ENCODE peak calls at places on chromosomes 2 and 18, in five cellular contexts. E, Z, P, C and R are unnamed samples.

GRCh38 chr2:16281451-16282330 is 341.3 kb downstream of the MYCN start:
- DNase-seq in E (no peak), Z (peak), P (no peak), C (no peak), R (no peak)

GRCh38 chr2:68995911-68996310 is 17.1 kb upstream of the ANTXR1 start:
- DNase-seq in E (no peak), Z (no peak), P (no peak), C (no peak), R (no peak)

GRCh38 chr2:128304715-128305554 is 13.7 kb downstream of the HS6ST1 start:
- DNase-seq in E (peak), Z (peak), P (peak), C (peak), R (peak)

GRCh38 chr2:161417428-161418274 is 1.6 kb downstream of the TBR1 start:
- DNase-seq in E (no peak), Z (no peak), P (no peak), C (no peak), R (no peak)

GRCh38 chr18:24112874-24113615 is 25.8 kb upstream of the CABYR start:
- DNase-seq in E (no peak), Z (no peak), P (no peak), C (no peak), R (no peak)

GRCh38 chr18:10123006-10123950 is 209.5 kb downstream of the VAPA start:
- DNase-seq in E (no peak), Z (no peak), P (no peak), C (no peak), R (no peak)

GRCh38 chr2:230650585-230651137 is 62.0 kb upstream of the CAB39 start:
- DNase-seq in E (peak), Z (no peak), P (no peak), C (peak), R (no peak)

GRCh38 chr2:175742367-175742766 is 259.7 kb downstream of the LNPK start:
- DNase-seq in E (no peak), Z (no peak), P (no peak), C (no peak), R (no peak)

GRCh38 chr18:23387265-23387664 is 65.8 kb upstream of the RIOK3 start:
- DNase-seq in E (no peak), Z (no peak), P (no peak), C (no peak), R (no peak)

GRCh38 chr2:191486584-191487320 is 191.2 kb upstream of the NABP1 start:
- DNase-seq in E (peak), Z (no peak), P (no peak), C (no peak), R (no peak)

GRCh38 chr2:222424281-222424728 is at the start of gene SGPP2:
- DNase-seq in E (peak), Z (no peak), P (no peak), C (peak), R (no peak)

GRCh38 chr2:109376115-109376514 is 237.7 kb downstream of the SEPTIN10 start:
- DNase-seq in E (no peak), Z (no peak), P (no peak), C (peak), R (peak)

GRCh38 chr2:2715036-2715818 is 384.2 kb upstream of the MYT1L start:
- DNase-seq in E (no peak), Z (no peak), P (no peak), C (no peak), R (no peak)

GRCh38 chr2:219968685-219969345 is 341.4 kb downstream of the SLC4A3 start:
- DNase-seq in E (no peak), Z (no peak), P (no peak), C (no peak), R (no peak)

GRCh38 chr2:135066710-135067109 is 14.6 kb downstream of the RAB3GAP1 start:
- DNase-seq in E (no peak), Z (no peak), P (no peak), C (no peak), R (no peak)

GRCh38 chr2:235206980-235207579 is 255.3 kb downstream of the SH3BP4 start:
- DNase-seq in E (no peak), Z (no peak), P (no peak), C (no peak), R (peak)

DNA sequence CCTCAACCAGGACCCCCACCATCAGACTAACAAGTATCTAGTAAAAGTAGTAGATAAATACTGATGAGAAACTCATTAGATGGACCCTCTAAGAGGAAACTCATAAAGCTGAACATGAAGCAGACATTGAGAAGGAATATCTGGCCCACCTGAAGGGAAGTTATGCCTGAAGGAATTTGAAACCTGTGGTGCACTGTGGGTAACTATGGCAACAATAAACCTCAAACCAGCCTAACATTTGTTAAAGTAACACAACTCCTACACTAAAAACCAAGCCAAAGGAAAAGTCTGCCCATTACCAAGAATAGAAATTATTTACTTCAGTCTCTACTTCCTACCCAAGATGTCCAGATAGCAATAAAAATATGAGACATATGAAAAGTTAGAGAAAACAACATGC is 43.4 kb downstream of the KIAA1328 start:
- DNase-seq in E (no peak), Z (no peak), P (no peak), C (no peak), R (no peak)
- H3K27ac ChIP-seq in E (no peak), Z (no peak), P (no peak), C (no peak), R (no peak)

GRCh38 chr2:8002765-8003393 is 679.0 kb upstream of the ID2 start:
- DNase-seq in E (no peak), Z (no peak), P (no peak), C (no peak), R (no peak)

GRCh38 chr2:8003462-8004075 is 678.3 kb upstream of the ID2 start:
- DNase-seq in E (peak), Z (peak), P (peak), C (no peak), R (peak)

GRCh38 chr2:8006626-8007025 is 675.2 kb upstream of the ID2 start:
- DNase-seq in E (no peak), Z (no peak), P (no peak), C (no peak), R (no peak)

GRCh38 chr2:8006181-8006580 is 675.7 kb upstream of the ID2 start:
- DNase-seq in E (no peak), Z (no peak), P (no peak), C (no peak), R (no peak)

DNA sequence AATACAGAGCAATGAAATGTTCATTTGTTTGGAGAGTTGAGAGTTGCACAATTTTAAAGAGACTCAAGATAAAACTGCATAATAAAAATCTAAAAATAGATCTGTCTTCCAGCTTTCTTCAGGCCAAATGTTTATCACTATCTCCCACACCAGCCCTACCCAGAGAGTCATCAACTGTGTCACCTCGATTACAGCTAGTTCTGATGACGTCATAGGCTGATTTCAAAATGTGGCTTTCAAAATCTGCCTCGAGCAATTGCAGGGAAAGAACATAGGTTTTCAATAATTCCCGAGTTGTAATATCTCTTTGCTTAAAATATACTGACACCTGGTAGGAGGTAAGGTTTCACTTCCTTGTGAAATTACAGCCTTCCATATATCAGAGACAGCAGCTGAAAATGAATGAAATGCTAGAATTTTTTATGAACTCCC is 677.6 kb upstream of the ID2 start:
- DNase-seq in E (no peak), Z (no peak), P (no peak), C (no peak), R (peak)
- H3K4me3 ChIP-seq in E (no peak), Z (no peak), P (no peak), C (no peak), R (no peak)

DNA sequence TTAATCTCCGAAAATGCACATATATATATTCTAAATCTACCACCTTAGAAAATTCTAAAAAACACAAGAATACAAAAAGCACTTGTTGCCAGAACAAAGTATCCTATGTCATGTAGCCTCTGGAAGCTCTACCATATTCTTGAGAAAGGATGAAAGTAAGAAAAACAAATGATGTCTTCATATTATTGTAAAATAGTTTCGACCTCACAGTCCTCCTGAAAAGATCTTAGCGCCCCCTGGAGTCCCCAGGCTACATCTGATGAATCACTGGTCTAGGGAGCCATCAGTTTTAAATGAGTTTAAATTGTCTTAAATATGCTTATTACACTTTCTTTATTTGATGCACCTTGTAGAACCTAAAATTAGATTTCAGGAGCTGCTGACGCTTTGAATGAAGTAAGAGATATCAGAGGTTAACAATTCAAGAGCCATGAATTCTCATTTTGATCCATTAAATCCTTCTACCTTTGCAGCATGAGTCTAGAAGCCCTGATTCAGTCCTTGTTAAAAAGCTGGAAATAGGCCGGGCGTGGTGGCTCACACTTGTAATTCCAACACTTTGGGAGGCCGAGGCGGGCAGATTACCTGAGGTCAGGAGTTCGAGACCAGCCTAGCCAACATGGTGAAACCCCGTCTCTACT is 138.8 kb downstream of the MCFD2 start:
- DNase-seq in E (peak), Z (peak), P (no peak), C (no peak), R (no peak)
- TF ChIP-seq CTCF in E (peak), Z (peak), P (peak), C (peak), R (peak)

DNA sequence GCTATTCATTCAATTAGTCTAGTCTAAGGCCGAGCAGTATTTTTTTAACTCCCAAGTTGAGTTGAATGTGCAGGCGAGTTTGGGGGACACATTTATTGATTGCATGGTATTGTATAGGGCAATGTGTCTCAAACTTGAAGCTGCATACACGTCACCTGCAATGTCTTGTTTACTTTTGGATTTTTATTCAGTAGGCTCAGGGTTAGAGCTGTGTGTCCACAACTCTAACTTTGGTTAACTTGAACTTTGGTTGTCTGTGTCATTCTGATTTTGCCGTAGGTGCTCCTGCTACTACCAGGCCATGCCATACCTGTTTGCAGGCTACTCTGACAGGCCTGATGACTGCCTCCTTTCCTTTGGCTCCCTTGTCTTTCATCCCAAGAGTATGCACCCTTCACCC is 219.6 kb upstream of the SPOPL start:
- DNase-seq in E (no peak), Z (no peak), P (no peak), C (no peak), R (no peak)
- H3K27ac ChIP-seq in E (no peak), Z (no peak), P (no peak), C (no peak), R (no peak)

GRCh38 chr2:141528990-141529389 is 601.8 kb downstream of the LRP1B start:
- DNase-seq in E (no peak), Z (no peak), P (no peak), C (no peak), R (no peak)

GRCh38 chr2:141529674-141530073 is 601.1 kb downstream of the LRP1B start:
- DNase-seq in E (no peak), Z (no peak), P (no peak), C (no peak), R (no peak)

DNA sequence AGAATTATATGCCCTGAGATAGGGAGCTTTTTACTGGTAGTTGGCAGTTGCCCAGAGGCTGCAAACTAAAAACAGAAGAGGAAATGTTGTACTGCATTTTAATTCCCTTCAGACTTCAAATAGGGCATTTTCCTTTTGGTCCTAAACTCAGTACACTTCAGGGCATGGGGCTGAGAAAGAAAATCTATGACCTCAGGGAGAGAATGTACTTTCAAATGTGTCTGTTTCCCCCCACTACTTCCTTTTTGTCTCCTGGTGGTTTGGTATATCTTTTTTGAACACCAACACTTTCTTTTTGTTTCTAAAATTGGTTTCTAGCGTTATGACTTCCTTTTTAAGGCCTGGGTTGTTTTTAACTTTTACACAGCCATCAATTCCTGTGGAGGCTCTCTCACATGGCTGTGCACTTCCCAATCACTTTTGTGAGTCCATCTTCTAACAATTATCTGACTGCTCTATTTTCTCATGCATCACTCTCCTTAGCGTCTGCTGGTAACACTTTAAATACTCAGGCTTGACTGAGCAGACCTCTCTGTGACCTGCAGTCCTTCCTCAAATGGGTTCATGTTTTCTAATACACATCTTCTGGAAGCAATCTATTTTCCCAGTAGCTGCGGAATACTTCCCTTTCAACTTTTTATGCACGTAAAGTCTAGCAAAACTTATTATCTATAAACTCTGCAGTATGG is 596.0 kb downstream of the LRP1B start:
- DNase-seq in E (no peak), Z (no peak), P (no peak), C (no peak), R (no peak)
- H3K4me3 ChIP-seq in E (no peak), Z (no peak), P (no peak), C (no peak), R (no peak)